ENCODE peak calls at places on chromosomes 7 and 10, in eight cellular contexts. C, X, I, F, Y, S, W and B are unnamed samples.

GRCh38 chr7:151735186-151735853 is 141.6 kb downstream of the PRKAG2 start:
- DNase-seq in C (no peak), X (no peak), I (no peak), F (no peak), Y (no peak), S (no peak), W (no peak), B (no peak)

GRCh38 chr7:45182856-45183710 is 25.5 kb downstream of the RAMP3 start:
- DNase-seq in C (no peak), X (peak; percentile 25), I (peak; percentile 30), F (no peak), Y (no peak), S (no peak), W (no peak), B (no peak)

GRCh38 chr7:6161463-6162330 is 110.7 kb downstream of the CYTH3 start:
- DNase-seq in C (no peak), X (no peak), I (no peak), F (no peak), Y (no peak), S (no peak), W (no peak), B (no peak)

GRCh38 chr7:36658603-36659516 is 65.4 kb downstream of the AOAH start:
- DNase-seq in C (no peak), X (no peak), I (no peak), F (peak; percentile 63), Y (no peak), S (no peak), W (no peak), B (no peak)

GRCh38 chr7:149027560-149028345 is 552 bp downstream of the PDIA4 start:
- DNase-seq in C (no peak), X (no peak), I (no peak), F (no peak), Y (no peak), S (peak; percentile 30), W (no peak), B (peak; percentile 8)

GRCh38 chr10:88127766-88128165 is 264.3 kb downstream of the PTEN start:
- DNase-seq in C (no peak), X (no peak), I (no peak), F (no peak), Y (no peak), S (no peak), W (no peak), B (no peak)

GRCh38 chr10:91887075-91887899 is 22.0 kb downstream of the FGFBP3 start:
- DNase-seq in C (peak; percentile 57), X (peak; percentile 71), I (no peak), F (peak; percentile 85), Y (no peak), S (peak; percentile 98), W (no peak), B (no peak)

GRCh38 chr10:20006169-20006870 is 190.1 kb downstream of the PLXDC2 start:
- DNase-seq in C (no peak), X (no peak), I (no peak), F (no peak), Y (no peak), S (no peak), W (no peak), B (no peak)

GRCh38 chr10:119029613-119030420 is at the start of gene NANOS1:
- DNase-seq in C (no peak), X (no peak), I (no peak), F (no peak), Y (no peak), S (peak; percentile 58), W (no peak), B (no peak)

GRCh38 chr10:124465777-124466488 is 4.3 kb downstream of the LHPP start:
- DNase-seq in C (no peak), X (no peak), I (no peak), F (no peak), Y (no peak), S (no peak), W (no peak), B (no peak)

GRCh38 chr10:113381906-113382562 is 170.8 kb upstream of the HABP2 start:
- DNase-seq in C (no peak), X (no peak), I (no peak), F (no peak), Y (peak; percentile 4), S (no peak), W (no peak), B (no peak)

GRCh38 chr10:102769375-102770107 is 25.8 kb downstream of the WBP1L start:
- DNase-seq in C (no peak), X (no peak), I (no peak), F (no peak), Y (no peak), S (no peak), W (no peak), B (no peak)

GRCh38 chr7:112495820-112496462 is 15.2 kb downstream of the LSMEM1 start:
- DNase-seq in C (peak; percentile 55), X (no peak), I (no peak), F (peak; percentile 44), Y (no peak), S (peak; percentile 67), W (no peak), B (peak; percentile 5)

GRCh38 chr10:120005408-120006280 is 113.1 kb downstream of the SEC23IP start:
- DNase-seq in C (no peak), X (no peak), I (no peak), F (no peak), Y (no peak), S (no peak), W (no peak), B (no peak)

DNA sequence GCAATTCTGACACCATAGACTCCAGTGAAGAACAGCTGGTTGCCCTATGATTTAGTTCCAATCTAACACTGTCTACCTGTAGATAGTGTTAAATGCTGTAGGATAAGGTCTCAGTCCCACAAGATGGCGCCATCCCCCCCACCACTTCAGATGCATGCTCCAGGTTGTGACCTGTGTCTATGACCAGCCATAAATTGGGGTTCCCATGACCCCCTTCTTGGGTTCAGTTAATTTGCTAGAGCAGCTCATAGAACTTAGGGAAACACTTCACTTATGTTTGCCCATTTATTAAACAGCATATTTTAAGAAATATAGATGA is 13.1 kb downstream of the CCSER2 start:
- DNase-seq in C (no peak), X (no peak), I (no peak), F (no peak), Y (no peak), S (no peak), W (no peak), B (no peak)
- H3K27ac ChIP-seq in C (no peak overlapping the region), X (no peak overlapping the region), I (no peak overlapping the region), F (no peak overlapping the region), Y (no peak overlapping the region), S (no peak overlapping the region), W (no peak overlapping the region), B (no peak overlapping the region)

DNA sequence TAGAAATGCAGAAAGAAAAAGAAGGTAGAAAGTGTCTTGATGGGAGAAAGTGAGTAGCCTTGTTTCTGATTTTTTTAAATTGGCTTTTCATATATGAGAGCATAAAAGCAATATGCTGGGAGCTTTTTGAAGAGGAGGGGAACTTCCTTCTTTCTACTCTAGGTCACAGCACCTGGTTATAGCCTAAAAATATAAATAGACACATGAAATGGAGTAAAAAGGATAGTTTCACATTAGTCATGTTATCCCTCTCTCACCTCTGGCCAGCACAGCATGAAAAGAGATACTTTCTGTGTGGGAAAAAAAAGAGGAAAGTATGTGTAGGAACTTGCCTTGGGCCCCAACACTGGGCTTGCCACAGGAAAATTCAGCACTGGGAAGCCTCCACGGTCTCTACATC is 292.2 kb upstream of the ZWINT start:
- DNase-seq in C (no peak), X (no peak), I (no peak), F (no peak), Y (no peak), S (no peak), W (no peak), B (no peak)
- H3K9me3 ChIP-seq in C (peaks cover 3% of the 10 kb centered on the region), X (peaks cover 2% of the 10 kb centered on the region), I (peaks cover 10% of the 10 kb centered on the region), F (no peaks in the 10 kb centered on the region), Y (no peaks in the 10 kb centered on the region), S (no peaks in the 10 kb centered on the region), W (no peaks in the 10 kb centered on the region), B (peaks cover 6% of the 10 kb centered on the region)

DNA sequence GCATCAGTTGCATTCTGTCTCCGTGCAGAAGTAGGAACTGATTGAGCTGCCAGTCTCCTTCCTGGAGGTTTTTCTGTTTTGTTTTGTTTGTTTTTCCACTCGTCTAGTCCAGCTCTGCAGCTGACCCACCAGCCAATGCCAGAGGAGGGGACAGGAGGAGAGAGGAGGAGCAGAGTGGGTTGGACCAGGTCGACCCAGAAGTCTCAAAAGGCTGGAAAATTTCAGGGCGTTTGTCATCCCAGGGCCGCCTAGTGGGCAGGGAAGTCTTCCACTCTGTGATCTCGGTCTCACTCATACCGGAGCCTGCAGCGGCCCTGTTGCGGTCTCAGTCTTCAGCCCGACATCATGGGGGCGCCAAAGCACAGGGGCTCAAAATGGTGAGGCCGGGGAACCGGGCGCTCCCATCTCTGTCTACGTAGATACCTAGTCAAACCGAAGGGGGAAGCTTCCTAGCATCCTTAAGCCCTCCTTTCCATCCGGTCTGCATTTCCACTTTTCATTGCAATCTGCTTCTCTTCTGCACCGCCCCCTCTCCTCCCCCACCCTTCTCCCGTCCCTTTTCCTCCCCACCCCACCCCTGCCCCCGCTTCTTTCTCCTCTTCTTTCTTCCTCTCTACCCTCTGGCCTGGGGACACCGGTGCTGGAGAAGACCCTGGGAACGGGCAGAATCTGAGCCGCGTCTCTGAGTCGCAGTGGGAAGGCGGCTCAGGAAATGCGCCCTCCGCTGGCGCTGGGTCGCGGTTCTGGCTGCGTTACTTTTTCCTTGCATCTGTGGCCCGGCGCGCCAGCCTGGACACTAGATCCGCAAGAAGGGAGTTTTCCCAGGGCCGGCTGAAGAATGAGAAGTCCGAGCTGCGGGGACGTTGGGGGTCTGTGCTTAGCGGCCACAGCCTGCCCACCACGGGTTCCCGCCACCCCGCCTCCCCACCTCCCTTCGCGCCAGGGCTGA is 16.2 kb upstream of the PAX2 start:
- DNase-seq in C (no peak), X (no peak), I (no peak), F (no peak), Y (no peak), S (peak; percentile 69), W (no peak), B (no peak)
- H3K4me3 ChIP-seq in C (peak overlapping the region; percentile 50), X (peak overlapping the region; percentile 38), I (peak overlapping the region; percentile 25), F (peak overlapping the region; percentile 23), Y (peak overlapping the region; percentile 25), S (peak overlapping the region; percentile 5), W (no peak overlapping the region), B (peak overlapping the region; percentile 53)

GRCh38 chr10:126153686-126154628 is 234.3 kb downstream of the ADAM12 start:
- DNase-seq in C (no peak), X (no peak), I (no peak), F (no peak), Y (no peak), S (no peak), W (no peak), B (no peak)

GRCh38 chr10:126143117-126143516 is 245.2 kb downstream of the ADAM12 start:
- DNase-seq in C (no peak), X (no peak), I (no peak), F (no peak), Y (no peak), S (no peak), W (no peak), B (no peak)

DNA sequence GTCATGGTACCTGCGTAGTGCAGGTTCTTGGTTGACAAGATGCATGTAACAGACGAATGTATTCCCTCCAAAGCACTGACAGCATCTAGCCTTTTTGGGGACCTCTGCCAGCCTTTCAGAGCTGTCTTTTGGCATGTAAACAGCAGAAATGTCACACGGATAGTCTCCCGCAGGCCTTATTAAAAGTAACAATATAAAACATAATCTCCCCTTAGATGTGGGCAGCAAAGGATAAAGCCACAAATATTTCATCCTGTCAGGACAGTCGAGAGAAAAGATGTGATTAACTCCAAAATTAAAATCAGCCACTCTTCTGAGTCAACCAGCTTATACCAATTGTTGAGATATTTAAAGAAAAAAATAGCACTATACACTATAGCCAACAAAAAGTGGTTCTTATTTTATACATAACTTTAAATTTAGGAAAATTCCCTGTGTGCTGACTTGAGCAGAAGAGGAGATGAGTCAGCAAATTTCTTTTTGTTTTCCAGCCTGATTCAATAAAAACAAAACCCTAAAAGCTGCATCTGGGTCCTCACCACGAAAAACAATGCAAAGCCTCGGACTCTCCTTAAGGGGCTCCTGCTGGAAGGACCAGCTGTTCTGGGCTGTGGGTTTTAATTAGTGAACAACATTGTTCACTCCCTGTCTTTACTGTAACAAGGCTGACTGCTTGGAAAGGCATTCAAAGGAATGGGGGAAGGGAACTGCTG is 240.3 kb downstream of the ADAM12 start:
- DNase-seq in C (no peak), X (no peak), I (no peak), F (peak; percentile 53), Y (no peak), S (no peak), W (no peak), B (no peak)
- H3K27ac ChIP-seq in C (no peak overlapping the region), X (no peak overlapping the region), I (no peak overlapping the region), F (peak overlapping the region; percentile 30), Y (no peak overlapping the region), S (no peak overlapping the region), W (no peak overlapping the region), B (no peak overlapping the region)